ENCODE peak calls at places on chromosome 22, in six cellular contexts. M, P, G, X, Y and K are unnamed samples.

GRCh38 chr22:30195245-30196140 is 51.1 kb downstream of the LIF start:
- DNase-seq in M (no peak), P (peak), G (no peak), X (peak), Y (no peak), K (no peak)

GRCh38 chr22:36743591-36744412 is 32.1 kb downstream of the IFT27 start:
- DNase-seq in M (peak), P (no peak), G (no peak), X (no peak), Y (no peak), K (peak)

GRCh38 chr22:47284822-47285221 is 522.4 kb downstream of the TBC1D22A start:
- DNase-seq in M (no peak), P (no peak), G (no peak), X (no peak), Y (no peak), K (no peak)

GRCh38 chr22:48741540-48741939 is 1086.1 kb downstream of the BRD1 start:
- DNase-seq in M (no peak), P (no peak), G (no peak), X (no peak), Y (no peak), K (no peak)

GRCh38 chr22:22151308-22151707 is 93.3 kb upstream of the VPREB1 start:
- DNase-seq in M (no peak), P (no peak), G (no peak), X (no peak), Y (no peak), K (no peak)

GRCh38 chr22:47918276-47918928 is 1156.0 kb downstream of the TBC1D22A start:
- DNase-seq in M (no peak), P (no peak), G (no peak), X (no peak), Y (no peak), K (no peak)

GRCh38 chr22:48881326-48881980 is 946.2 kb downstream of the BRD1 start:
- DNase-seq in M (no peak), P (no peak), G (no peak), X (no peak), Y (no peak), K (no peak)

GRCh38 chr22:22741843-22742242 is 97.4 kb downstream of the GGTLC2 start:
- DNase-seq in M (no peak), P (no peak), G (no peak), X (no peak), Y (no peak), K (no peak)

GRCh38 chr22:48642550-48642949 is 1185.1 kb downstream of the BRD1 start:
- DNase-seq in M (no peak), P (no peak), G (no peak), X (no peak), Y (no peak), K (no peak)

GRCh38 chr22:19741053-19741452 is 17.7 kb downstream of the GP1BB start:
- DNase-seq in M (no peak), P (no peak), G (no peak), X (no peak), Y (no peak), K (no peak)

GRCh38 chr22:25027552-25027951 is 75.0 kb downstream of the KIAA1671 start:
- DNase-seq in M (no peak), P (no peak), G (no peak), X (no peak), Y (peak), K (no peak)

DNA sequence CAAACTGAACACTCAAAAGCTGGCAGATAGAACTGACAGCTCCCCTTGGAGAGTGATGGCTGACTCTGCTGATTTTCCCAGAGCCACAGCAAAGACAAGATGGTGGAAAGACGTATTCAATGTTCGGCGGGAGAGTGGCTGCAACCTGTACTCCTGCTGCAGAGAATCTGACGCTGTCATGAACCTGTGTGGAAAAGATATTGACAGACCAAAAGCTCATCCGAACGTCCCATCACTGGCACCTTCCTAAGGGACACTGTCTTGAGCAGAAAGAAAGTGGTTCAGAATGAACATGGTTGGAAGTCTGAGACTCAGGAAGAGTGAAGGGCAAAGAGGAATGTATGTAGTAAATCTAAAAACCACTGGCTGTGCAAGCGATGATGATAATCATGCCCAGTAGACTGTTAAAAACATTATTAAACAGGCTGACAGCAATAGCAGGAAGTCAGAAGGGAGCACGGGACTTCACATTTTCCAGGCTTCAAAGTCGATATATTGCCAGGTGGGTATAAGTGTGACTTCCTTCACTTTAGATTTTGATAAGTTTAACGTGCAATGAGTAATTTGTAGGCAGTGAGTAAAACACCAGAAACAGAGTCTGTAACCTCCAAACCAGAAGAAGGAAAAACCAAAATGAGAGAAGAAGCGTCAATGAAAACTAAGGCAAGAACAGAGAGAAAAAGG is 6.2 kb upstream of the IL17REL start:
- DNase-seq in M (no peak), P (no peak), G (no peak), X (no peak), Y (no peak), K (no peak)
- H2AFZ ChIP-seq in M (peak), P (no peak), G (no peak), X (no peak), Y (no peak), K (no peak)

GRCh38 chr22:39254122-39254521 is 9.3 kb upstream of the PDGFB start:
- DNase-seq in M (peak), P (no peak), G (peak), X (no peak), Y (no peak), K (no peak)

GRCh38 chr22:39253427-39254070 is 8.8 kb upstream of the PDGFB start:
- DNase-seq in M (no peak), P (peak), G (peak), X (peak), Y (peak), K (no peak)

GRCh38 chr22:39255449-39256185 is 10.8 kb upstream of the PDGFB start:
- DNase-seq in M (no peak), P (no peak), G (no peak), X (no peak), Y (no peak), K (no peak)

GRCh38 chr22:39256186-39256552 is 11.4 kb upstream of the PDGFB start:
- DNase-seq in M (no peak), P (no peak), G (no peak), X (no peak), Y (no peak), K (no peak)

DNA sequence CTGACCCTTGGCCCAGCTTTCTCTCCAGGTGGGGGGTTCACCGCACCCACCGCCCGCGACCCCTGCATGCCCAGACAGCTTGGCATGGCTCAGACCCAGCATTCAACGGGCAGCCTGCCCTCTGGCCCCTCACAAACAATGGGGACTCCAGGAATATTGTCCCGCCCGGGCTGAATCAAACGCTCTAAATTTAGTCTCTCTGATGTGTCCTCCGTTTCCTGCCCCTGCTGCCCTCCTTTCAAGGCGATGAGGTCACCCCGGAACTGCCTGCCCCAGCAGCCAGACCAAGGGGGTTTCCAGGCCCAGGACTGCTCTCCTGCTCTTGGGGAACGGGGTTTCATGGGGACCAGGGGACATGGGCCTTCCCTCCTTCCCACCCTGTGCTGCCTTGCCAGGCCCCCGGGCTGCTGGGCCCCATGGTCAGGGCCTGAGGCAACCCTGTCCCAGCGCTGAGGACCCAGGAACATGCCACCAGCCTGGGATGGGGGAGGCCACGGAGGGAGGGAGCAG is 10.1 kb upstream of the PDGFB start:
- DNase-seq in M (no peak), P (peak), G (peak), X (peak), Y (no peak), K (no peak)
- H2AFZ ChIP-seq in M (peak), P (peak), G (peak), X (peak), Y (no peak), K (no peak)

GRCh38 chr22:37818397-37819099 is 4.6 kb upstream of the GALR3 start:
- DNase-seq in M (no peak), P (peak), G (peak), X (peak), Y (peak), K (peak)
- H2AFZ ChIP-seq in M (peak), P (peak), G (no peak), X (peak), Y (peak), K (no peak)

DNA sequence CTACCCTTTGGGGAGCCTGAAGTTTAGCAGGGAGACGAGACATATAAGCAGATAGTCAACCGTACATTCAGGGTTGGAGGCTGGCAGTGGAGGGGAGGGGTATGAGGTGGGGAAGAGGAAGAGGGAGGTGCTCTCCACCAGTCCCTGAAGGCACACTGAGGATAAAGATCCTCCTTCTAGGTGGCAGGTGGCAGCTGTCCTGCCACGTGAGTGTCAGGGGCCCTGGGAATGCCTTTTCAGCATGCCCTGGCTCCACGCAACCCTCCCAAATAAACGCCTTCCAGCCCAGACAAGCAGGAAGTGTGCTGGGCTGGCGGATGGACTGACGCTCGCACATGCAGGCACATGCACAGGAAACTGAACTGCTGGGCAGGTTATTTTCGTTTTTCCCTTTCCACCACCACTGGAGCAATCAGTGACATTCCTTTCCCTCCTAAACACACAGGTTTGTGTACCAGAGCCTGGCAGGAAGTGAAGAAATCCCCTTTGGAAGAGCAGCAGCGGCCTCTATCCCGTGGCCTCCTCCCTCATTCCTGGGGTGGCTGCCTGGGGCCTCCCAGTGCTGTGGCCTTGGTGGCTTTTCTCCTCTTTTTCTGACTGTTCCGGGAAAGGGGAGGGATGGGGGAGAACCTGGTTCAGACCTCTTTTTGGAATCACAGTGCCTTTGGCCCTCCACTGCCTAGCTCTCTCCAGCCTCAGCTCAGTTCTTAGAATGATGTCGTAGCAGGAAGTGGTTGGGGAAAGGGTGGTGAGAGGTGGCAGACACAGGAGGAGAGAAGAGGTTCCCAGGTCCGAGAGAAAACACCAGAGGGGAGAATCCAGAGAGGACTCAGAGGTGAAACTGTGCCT is 157.0 kb upstream of the TIMP3 start:
- DNase-seq in M (no peak), P (peak), G (peak), X (peak), Y (peak), K (no peak)
- H2AFZ ChIP-seq in M (no peak), P (peak), G (peak), X (peak), Y (peak), K (no peak)

GRCh38 chr22:23913306-23913660 is 19.1 kb downstream of the MIF start:
- DNase-seq in M (no peak), P (no peak), G (no peak), X (no peak), Y (peak), K (no peak)
- H2AFZ ChIP-seq in M (peak), P (peak), G (peak), X (peak), Y (peak), K (no peak)